ENCODE peak calls at places on chromosomes 6 and 20, in four cellular contexts. I is K562, B is GM12878, E is H1. V is an unnamed sample. For H3K4me1, the result is how much of the 10 kb centered on the place peaks cover.

GRCh38 chr6:4660377-4661321 is 115.6 kb upstream of the CDYL start:
- DNase-seq in I (no peak), B (no peak), E (peak), V (peak)

GRCh38 chr6:16722616-16723015 is 38.6 kb downstream of the ATXN1 start:
- DNase-seq in I (no peak), B (no peak), E (no peak), V (no peak)

GRCh38 chr6:7939186-7939863 is 28.7 kb upstream of the TXNDC5 start:
- DNase-seq in I (no peak), B (no peak), E (no peak), V (no peak)

GRCh38 chr6:31639449-31639861 is 13.0 kb downstream of the BAG6 start:
- DNase-seq in I (no peak), B (no peak), E (no peak), V (peak)

GRCh38 chr6:38604700-38605099 is 35.0 kb downstream of the BTBD9 start:
- DNase-seq in I (no peak), B (no peak), E (no peak), V (peak)

GRCh38 chr20:38186788-38187221 is 21.7 kb upstream of the TGM2 start:
- DNase-seq in I (no peak), B (no peak), E (no peak), V (peak)

GRCh38 chr20:7272512-7272911 is 505.0 kb downstream of the BMP2 start:
- DNase-seq in I (no peak), B (no peak), E (no peak), V (no peak)

GRCh38 chr20:16209826-16210365 is 363.4 kb downstream of the KIF16B start:
- DNase-seq in I (no peak), B (no peak), E (no peak), V (no peak)

GRCh38 chr20:61426361-61426760 is 174.3 kb downstream of the CDH4 start:
- DNase-seq in I (no peak), B (no peak), E (no peak), V (no peak)

GRCh38 chr6:42520786-42521607 is 42.8 kb upstream of the UBR2 start:
- DNase-seq in I (no peak), B (peak), E (no peak), V (peak)

GRCh38 chr20:45833883-45834796 is 541 bp downstream of the SNX21 start:
- DNase-seq in I (peak), B (no peak), E (peak), V (peak)

GRCh38 chr6:74657033-74657432 is 548.8 kb downstream of the COL12A1 start:
- DNase-seq in I (no peak), B (no peak), E (no peak), V (no peak)

GRCh38 chr20:61419501-61419900 is 167.4 kb downstream of the CDH4 start:
- DNase-seq in I (no peak), B (no peak), E (no peak), V (no peak)

GRCh38 chr20:7924692-7925091 is 15.6 kb downstream of the HAO1 start:
- DNase-seq in I (no peak), B (no peak), E (no peak), V (peak)

GRCh38 chr6:166488081-166488685 is 98.3 kb downstream of the RAMACL start:
- DNase-seq in I (no peak), B (peak), E (no peak), V (peak)

GRCh38 chr6:164039954-164040375 is 625.4 kb downstream of the QKI start:
- DNase-seq in I (peak), B (no peak), E (no peak), V (no peak)

GRCh38 chr6:27031302-27031701 is 216.2 kb upstream of the PRSS16 start:
- DNase-seq in I (no peak), B (no peak), E (no peak), V (peak)

GRCh38 chr20:62367483-62368302 is 581 bp upstream of the LAMA5 start:
- DNase-seq in I (no peak), B (no peak), E (peak), V (no peak)

GRCh38 chr6:136076496-136076895 is 173.6 kb downstream of the MTFR2 start:
- DNase-seq in I (no peak), B (no peak), E (no peak), V (peak)

GRCh38 chr20:51616060-51616459 is 73.5 kb upstream of the NFATC2 start:
- DNase-seq in I (no peak), B (no peak), E (no peak), V (no peak)

GRCh38 chr6:139590206-139590605 is 215.8 kb upstream of the CITED2 start:
- DNase-seq in I (no peak), B (no peak), E (no peak), V (no peak)

GRCh38 chr6:39260451-39260850 is 31.2 kb upstream of the KCNK5 start:
- DNase-seq in I (no peak), B (no peak), E (no peak), V (no peak)

GRCh38 chr6:3370361-3371221 is 86.3 kb downstream of the SLC22A23 start:
- DNase-seq in I (no peak), B (no peak), E (no peak), V (no peak)

GRCh38 chr6:4912559-4912958 is 91.3 kb downstream of the RPP40 start:
- DNase-seq in I (no peak), B (no peak), E (peak), V (no peak)

GRCh38 chr20:48791666-48792071 is 36.1 kb downstream of the PREX1 start:
- DNase-seq in I (no peak), B (no peak), E (no peak), V (peak)

GRCh38 chr20:17960927-17961599 is 7.5 kb downstream of the SNX5 start:
- DNase-seq in I (no peak), B (no peak), E (no peak), V (peak)

GRCh38 chr6:27161946-27162603 is 85.4 kb upstream of the PRSS16 start:
- DNase-seq in I (peak), B (no peak), E (peak), V (peak)

GRCh38 chr6:79057746-79058145 is 20.3 kb downstream of the PHIP start:
- DNase-seq in I (no peak), B (no peak), E (no peak), V (peak)

GRCh38 chr20:35368616-35369423 is 43.0 kb downstream of the UQCC1 start:
- DNase-seq in I (no peak), B (no peak), E (no peak), V (no peak)

GRCh38 chr6:999552-999951 is 306.6 kb upstream of the EXOC2 start:
- DNase-seq in I (no peak), B (no peak), E (no peak), V (no peak)

GRCh38 chr6:154386848-154387717 is 30.5 kb upstream of the IPCEF1 start:
- DNase-seq in I (no peak), B (no peak), E (no peak), V (peak)

GRCh38 chr6:80094017-80094416 is 12.5 kb upstream of the BCKDHB start:
- DNase-seq in I (peak), B (no peak), E (no peak), V (peak)

GRCh38 chr20:50199703-50200102 is 9.1 kb downstream of the CEBPB start:
- DNase-seq in I (no peak), B (no peak), E (no peak), V (no peak)

GRCh38 chr6:106591111-106591825 is 38.0 kb downstream of the RTN4IP1 start:
- DNase-seq in I (no peak), B (no peak), E (no peak), V (peak)

GRCh38 chr6:158666637-158667359 is 16.9 kb downstream of the SYTL3 start:
- DNase-seq in I (no peak), B (no peak), E (no peak), V (peak)

GRCh38 chr6:35852994-35853393 is 47.8 kb downstream of the LHFPL5 start:
- DNase-seq in I (no peak), B (no peak), E (no peak), V (no peak)

GRCh38 chr6:116564921-116565872 is 6.1 kb upstream of the RWDD1 start:
- DNase-seq in I (no peak), B (no peak), E (no peak), V (no peak)

GRCh38 chr20:53215166-53215565 is 243.0 kb downstream of the TSHZ2 start:
- DNase-seq in I (no peak), B (no peak), E (no peak), V (no peak)

GRCh38 chr6:11616200-11616611 is 78.7 kb downstream of the TMEM170B start:
- DNase-seq in I (no peak), B (no peak), E (no peak), V (peak)

GRCh38 chr20:25042531-25043498 is 15.1 kb downstream of the ACSS1 start:
- DNase-seq in I (no peak), B (peak), E (no peak), V (no peak)
- H3K4me1 ChIP-seq in I (under half), B (under half), E (under half), V (under half)

GRCh38 chr6:140602431-140602836 is 1228.0 kb upstream of the CITED2 start:
- DNase-seq in I (no peak), B (no peak), E (no peak), V (no peak)
- TF ChIP-seq CHD1 in I (no peak), B (no peak), E (no peak), V (no peak)

GRCh38 chr6:111739257-111739696 is 133.6 kb upstream of the TRAF3IP2 start:
- DNase-seq in I (no peak), B (no peak), E (no peak), V (no peak)

GRCh38 chr6:111737065-111737521 is 131.4 kb upstream of the TRAF3IP2 start:
- DNase-seq in I (no peak), B (no peak), E (no peak), V (peak)

GRCh38 chr6:111738156-111738555 is 132.5 kb upstream of the TRAF3IP2 start:
- DNase-seq in I (no peak), B (no peak), E (no peak), V (no peak)

GRCh38 chr6:111740506-111740905 is 132.7 kb downstream of the FYN start:
- DNase-seq in I (no peak), B (no peak), E (no peak), V (no peak)

DNA sequence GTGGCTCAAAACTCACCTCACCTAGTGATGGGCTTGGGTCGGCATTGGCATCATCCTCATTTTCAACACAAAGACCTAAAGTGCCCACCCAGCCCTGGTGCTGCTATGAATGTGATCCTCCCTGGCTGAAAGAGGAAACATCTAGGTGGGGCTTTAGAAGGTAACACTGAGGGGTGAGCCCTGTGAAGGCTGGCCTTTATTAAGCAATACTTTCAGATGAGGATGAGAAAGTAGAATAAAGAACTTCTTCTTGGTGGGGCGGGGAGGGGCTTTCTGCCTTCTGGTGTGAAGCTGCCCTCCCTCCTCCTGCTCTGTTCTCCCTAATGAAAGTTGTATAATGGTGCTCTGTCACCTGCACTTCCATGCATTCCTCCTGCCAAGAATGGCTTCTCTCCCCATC is 133.0 kb upstream of the TRAF3IP2 start:
- DNase-seq in I (no peak), B (no peak), E (no peak), V (no peak)
- H3K4me1 ChIP-seq in I (under half), B (half or more), E (under half), V (under half)

GRCh38 chr6:34658605-34659218 is 37.9 kb downstream of the ILRUN start:
- DNase-seq in I (no peak), B (no peak), E (no peak), V (no peak)

GRCh38 chr6:34657307-34657978 is 39.1 kb downstream of the ILRUN start:
- DNase-seq in I (peak), B (no peak), E (no peak), V (peak)

GRCh38 chr6:34654061-34654460 is 42.5 kb downstream of the ILRUN start:
- DNase-seq in I (no peak), B (no peak), E (no peak), V (no peak)

GRCh38 chr6:34657037-34657306 is 39.6 kb downstream of the ILRUN start:
- DNase-seq in I (no peak), B (no peak), E (no peak), V (no peak)

DNA sequence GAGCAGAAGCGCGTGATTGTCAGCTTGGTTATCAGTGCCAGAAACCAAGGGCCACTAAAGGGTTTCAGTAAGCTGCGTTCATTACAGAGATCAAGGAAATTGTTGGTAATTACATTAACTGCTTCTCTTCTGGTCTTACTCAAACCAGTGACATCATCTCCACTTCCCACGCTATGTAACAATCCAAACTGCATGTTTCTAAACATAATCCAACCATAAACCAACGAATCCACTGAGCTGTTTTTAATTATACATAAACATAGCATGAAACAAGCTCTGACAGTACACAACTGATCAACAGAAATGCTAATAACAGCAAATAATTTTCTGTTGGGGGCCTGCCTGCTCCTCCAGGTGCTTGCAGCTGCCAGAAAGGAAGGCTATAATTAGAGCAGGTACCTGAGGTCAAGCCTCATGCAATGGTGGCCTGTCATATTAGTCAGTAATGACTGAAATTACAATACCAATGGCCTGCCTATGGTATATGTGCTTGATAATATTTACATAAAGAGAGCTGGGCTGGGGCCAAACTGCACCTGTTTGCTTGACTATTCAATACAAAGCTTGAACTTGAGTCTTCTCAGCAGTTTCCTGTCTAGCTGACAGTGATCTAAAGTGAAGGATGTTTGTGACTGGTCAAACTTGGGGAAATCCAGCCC is 40.1 kb downstream of the ILRUN start:
- DNase-seq in I (no peak), B (peak), E (no peak), V (peak)
- TF ChIP-seq CHD1 in I (no peak), B (no peak), E (no peak), V (no peak)

DNA sequence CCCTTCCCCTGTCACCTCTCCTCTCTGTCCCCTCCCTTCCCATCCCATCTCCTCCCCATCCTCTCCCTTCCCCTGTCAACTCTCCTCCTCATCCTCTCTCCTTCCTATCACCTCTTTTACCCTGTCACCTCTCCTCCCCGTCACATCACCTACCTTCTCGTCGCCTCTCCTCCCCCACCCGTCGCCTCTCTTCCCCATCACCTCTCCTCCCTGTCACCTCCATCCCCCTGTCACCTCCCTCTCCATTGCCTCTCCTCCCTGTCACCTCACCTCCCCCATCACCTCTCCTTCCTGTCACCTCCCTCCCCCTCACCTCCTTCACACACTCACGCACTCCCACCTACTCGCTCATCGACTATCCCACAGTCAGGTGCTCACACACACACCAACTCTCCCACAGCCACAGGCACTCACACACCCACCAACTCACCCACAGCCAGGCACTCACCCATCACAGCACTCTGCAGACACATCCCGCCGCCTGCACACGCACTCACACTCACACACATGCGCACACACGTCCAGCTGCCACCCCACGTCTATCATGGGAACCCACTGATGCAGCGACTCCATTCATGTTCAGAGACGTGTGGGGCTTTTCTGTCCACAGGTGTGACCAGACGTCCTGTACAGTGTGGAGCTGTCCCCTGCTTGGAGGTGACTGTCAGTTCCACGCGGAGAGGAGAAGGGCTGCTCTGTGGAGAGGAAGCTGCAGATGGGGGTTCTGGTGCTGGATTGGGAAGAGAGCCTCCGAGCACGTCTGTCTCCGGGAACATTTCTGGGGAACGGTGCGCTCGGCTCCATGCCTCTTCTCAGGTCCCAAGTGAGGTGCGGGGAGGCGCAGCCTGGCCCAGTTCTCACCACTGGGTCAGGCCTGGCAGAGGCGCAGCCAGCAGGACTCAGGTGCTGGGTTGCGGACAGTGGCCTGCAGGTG is 184.3 kb downstream of the TTLL2 start:
- DNase-seq in I (no peak), B (no peak), E (no peak), V (no peak)
- H3K4me1 ChIP-seq in I (under half), B (under half), E (under half), V (under half)

GRCh38 chr20:23920408-23920780 is 40.8 kb upstream of the CST5 start:
- DNase-seq in I (no peak), B (no peak), E (no peak), V (no peak)
- TF ChIP-seq CHD1 in I (no peak), B (no peak), E (no peak), V (no peak)

DNA sequence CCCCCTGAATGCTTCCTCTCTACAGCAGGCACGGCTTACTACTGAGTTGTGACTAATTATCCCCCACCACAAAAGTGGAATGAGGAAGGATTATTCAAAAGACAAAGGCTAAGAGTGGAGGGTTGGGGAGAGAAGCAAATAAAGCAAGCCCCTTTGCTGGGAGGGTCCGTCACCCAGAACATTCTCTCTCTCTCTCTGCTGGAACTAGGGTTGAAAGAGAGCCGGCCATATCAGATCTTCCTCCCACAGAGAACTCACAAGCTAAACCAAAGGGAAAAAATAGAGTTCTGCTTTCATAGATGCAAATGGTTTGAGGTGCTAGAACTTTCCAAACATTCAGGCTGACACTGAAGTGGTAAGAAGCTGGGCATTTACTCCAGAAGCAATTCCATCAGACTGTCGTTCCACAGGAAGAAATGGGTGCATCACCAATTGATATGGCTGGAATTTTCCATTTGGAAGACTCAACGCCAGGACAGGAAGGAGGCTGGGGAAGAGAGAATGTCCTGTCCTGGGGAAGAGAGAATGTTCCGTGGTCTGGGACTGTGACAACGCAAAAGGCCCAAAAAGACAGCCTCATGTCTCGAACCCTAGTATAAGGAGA is 7.9 kb downstream of the ZMYND8 start:
- DNase-seq in I (no peak), B (no peak), E (no peak), V (no peak)
- H3K4me1 ChIP-seq in I (under half), B (under half), E (half or more), V (under half)

V was measured in IMR-90.